ENCODE peak calls at places on chromosome 18, in five cellular contexts. P is cardiac muscle cell, V is prostate gland, R is OCI-LY7, B is cardiac fibroblast. S is an unnamed sample.

GRCh38 chr18:57353940-57354461 is 1.6 kb downstream of the ST8SIA3 start:
- DNase-seq in P (peak; percentile 56), R (no peak), V (no peak), B (peak; percentile 36), S (peak; percentile 30)

GRCh38 chr18:36415606-36416005 is 118.1 kb downstream of the FHOD3 start:
- DNase-seq in P (no peak), V (no peak), R (no peak), B (no peak), S (no peak)

GRCh38 chr18:71114550-71115210 is 825.8 kb downstream of the SOCS6 start:
- DNase-seq in R (no peak), V (no peak), P (no peak), B (no peak), S (no peak)

GRCh38 chr18:78871631-78872030 is 108.0 kb upstream of the SALL3 start:
- DNase-seq in P (no peak), B (no peak), V (no peak), R (no peak), S (peak; percentile 46)

GRCh38 chr18:33495278-33495677 is 54.8 kb upstream of the CCDC178 start:
- DNase-seq in P (peak; percentile 52), B (peak; percentile 52), V (no peak), R (peak; percentile 10), S (no peak)

GRCh38 chr18:28715206-28715605 is 538.3 kb upstream of the CDH2 start:
- DNase-seq in P (peak; percentile 42), B (peak; percentile 47), R (no peak), V (no peak), S (no peak)

GRCh38 chr18:38033282-38033681 is 467.7 kb upstream of the CELF4 start:
- DNase-seq in P (no peak), V (no peak), R (no peak), B (no peak), S (no peak)

GRCh38 chr18:36412778-36413177 is 115.3 kb downstream of the FHOD3 start:
- DNase-seq in B (peak; percentile 56), P (peak; percentile 40), R (no peak), V (no peak), S (no peak)

GRCh38 chr18:48751727-48752468 is 198.9 kb downstream of the SMAD7 start:
- DNase-seq in R (no peak), V (no peak), B (no peak), P (peak; percentile 46), S (no peak)

GRCh38 chr18:8754995-8755955 is 49.9 kb downstream of the MTCL1 start:
- DNase-seq in V (no peak), P (peak; percentile 28), B (peak; percentile 78), R (peak; percentile 95), S (no peak)

GRCh38 chr18:54416459-54416858 is 58.8 kb downstream of the C18orf54 start:
- DNase-seq in B (peak; percentile 89), R (no peak), P (peak; percentile 80), V (no peak), S (no peak)

GRCh38 chr18:49569701-49570100 is 7.8 kb downstream of the LIPG start:
- DNase-seq in V (no peak), P (no peak), B (no peak), R (no peak), S (no peak)

GRCh38 chr18:9177047-9177446 is 40.5 kb downstream of the ANKRD12 start:
- DNase-seq in R (no peak), B (no peak), V (no peak), P (no peak), S (no peak)

GRCh38 chr18:8366070-8366469 is 243.2 kb upstream of the RAB12 start:
- DNase-seq in P (no peak), V (no peak), B (no peak), R (no peak), S (no peak)

GRCh38 chr18:22409445-22409844 is 8.3 kb downstream of the CTAGE1 start:
- DNase-seq in R (no peak), B (no peak), V (no peak), P (no peak), S (no peak)

GRCh38 chr18:65990174-65990690 is 239.4 kb downstream of the CDH7 start:
- DNase-seq in B (no peak), R (no peak), V (no peak), P (no peak), S (no peak)

GRCh38 chr18:56823986-56824385 is 172.8 kb downstream of the WDR7 start:
- DNase-seq in R (no peak), V (no peak), P (peak; percentile 5), B (peak; percentile 41), S (no peak)

GRCh38 chr18:66167829-66168463 is 417.1 kb downstream of the CDH7 start:
- DNase-seq in B (no peak), R (no peak), P (no peak), V (no peak), S (no peak)

GRCh38 chr18:9068346-9068745 is 34.2 kb upstream of the NDUFV2 start:
- DNase-seq in R (no peak), V (no peak), P (no peak), B (no peak), S (no peak)

GRCh38 chr18:23032030-23032582 is 99.0 kb downstream of the RBBP8 start:
- DNase-seq in V (no peak), R (no peak), B (peak; percentile 91), P (peak; percentile 80), S (no peak)

GRCh38 chr18:21277578-21277977 is 35.5 kb downstream of the GREB1L start:
- DNase-seq in V (no peak), R (no peak), P (no peak), B (no peak), S (peak; percentile 26)

GRCh38 chr18:56173542-56174220 is 464.7 kb downstream of the TXNL1 start:
- DNase-seq in R (no peak), P (no peak), B (no peak), V (no peak), S (no peak)

GRCh38 chr18:13313006-13313661 is 94.6 kb downstream of the LDLRAD4 start:
- DNase-seq in V (no peak), R (no peak), P (no peak), B (no peak), S (no peak)

GRCh38 chr18:13315000-13315399 is 96.4 kb downstream of the LDLRAD4 start:
- DNase-seq in P (no peak), V (no peak), R (no peak), B (no peak), S (no peak)

GRCh38 chr18:13310286-13310685 is 91.7 kb downstream of the LDLRAD4 start:
- DNase-seq in B (no peak), R (no peak), P (no peak), V (no peak), S (no peak)

GRCh38 chr18:13309031-13309430 is 90.5 kb downstream of the LDLRAD4 start:
- DNase-seq in B (no peak), V (no peak), R (no peak), P (no peak), S (no peak)

GRCh38 chr18:13312515-13312914 is 94.0 kb downstream of the LDLRAD4 start:
- DNase-seq in P (no peak), V (no peak), R (no peak), B (no peak), S (no peak)
- H3K4me3 ChIP-seq in P (no peak overlapping the region), V (no peak overlapping the region), R (no peak overlapping the region), B (no peak overlapping the region), S (no peak overlapping the region)

DNA sequence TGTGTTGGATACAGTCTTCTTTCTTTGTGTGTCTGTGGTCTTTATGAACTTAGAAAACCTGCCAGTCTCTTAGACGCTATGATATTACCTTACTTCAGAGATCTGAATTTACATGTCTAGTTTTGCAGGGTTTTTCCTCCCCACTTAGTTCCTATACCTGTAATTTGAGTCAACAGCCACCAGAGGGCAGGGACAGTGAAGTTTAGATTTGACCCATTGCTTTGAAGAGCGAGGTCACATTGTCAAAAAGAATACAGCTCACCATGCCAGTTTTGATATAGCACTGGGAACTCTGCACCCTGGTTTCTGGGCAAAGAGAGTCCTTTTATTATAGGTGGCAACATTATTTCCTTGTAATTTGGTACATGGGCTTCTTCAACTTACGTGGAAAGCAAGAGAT is 102.3 kb downstream of the MAPK4 start:
- DNase-seq in P (no peak), R (peak; percentile 17), B (peak; percentile 22), V (no peak), S (no peak)
- H3K4me3 ChIP-seq in P (no peak overlapping the region), R (no peak overlapping the region), B (no peak overlapping the region), V (no peak overlapping the region), S (no peak overlapping the region)

DNA sequence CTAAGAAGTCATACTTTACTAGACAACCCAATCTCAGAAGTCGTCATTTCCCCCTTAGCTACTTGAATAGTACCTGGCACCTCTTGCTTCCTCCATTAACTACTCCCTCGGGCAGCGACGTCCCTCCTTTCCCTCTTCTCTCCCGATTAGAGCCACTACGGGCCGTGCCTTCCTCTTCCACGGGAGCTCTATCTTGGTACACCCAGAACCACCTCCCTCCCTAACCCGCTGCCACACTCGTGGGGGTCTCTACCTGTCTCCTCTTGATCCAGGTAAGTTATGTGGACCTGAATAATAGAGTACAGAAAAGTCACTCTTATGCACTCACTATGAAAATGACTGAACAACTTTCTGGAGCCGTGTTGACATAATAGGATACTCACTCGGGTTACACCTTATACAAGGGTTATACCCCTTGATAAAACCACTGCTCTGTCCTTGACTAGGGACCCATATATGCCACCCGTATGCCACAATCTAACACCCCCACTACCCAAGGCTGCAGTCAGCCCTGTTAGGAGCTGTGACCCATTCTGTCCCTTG is 595 bp upstream of the HDHD2 start:
- DNase-seq in P (no peak), B (no peak), R (no peak), V (no peak), S (no peak)
- H3K4me3 ChIP-seq in P (peak overlapping the region; percentile 53), B (peak overlapping the region; percentile 77), R (peak overlapping the region; percentile 75), V (peak overlapping the region; percentile 67), S (peak overlapping the region; percentile 81)

GRCh38 chr18:80171190-80171872 is 62.3 kb downstream of the ADNP2 start:
- DNase-seq in P (peak; percentile 60), R (no peak), V (peak; percentile 30), B (peak; percentile 55), S (peak; percentile 39)
- H3K4me3 ChIP-seq in P (no peak overlapping the region), R (no peak overlapping the region), V (no peak overlapping the region), B (no peak overlapping the region), S (peak overlapping the region; percentile 49)

GRCh38 chr18:59488899-59489298 is 129.8 kb upstream of the LMAN1 start:
- DNase-seq in V (no peak), B (no peak), R (peak; percentile 5), P (no peak), S (no peak)

GRCh38 chr18:59481436-59481835 is 122.4 kb upstream of the LMAN1 start:
- DNase-seq in B (no peak), V (no peak), P (peak; percentile 29), R (no peak), S (no peak)

GRCh38 chr18:59479776-59480175 is 120.7 kb upstream of the LMAN1 start:
- DNase-seq in P (no peak), B (no peak), R (no peak), V (no peak), S (no peak)

GRCh38 chr18:59484796-59485328 is 125.8 kb upstream of the LMAN1 start:
- DNase-seq in R (no peak), B (peak; percentile 52), V (no peak), P (peak; percentile 87), S (no peak)

DNA sequence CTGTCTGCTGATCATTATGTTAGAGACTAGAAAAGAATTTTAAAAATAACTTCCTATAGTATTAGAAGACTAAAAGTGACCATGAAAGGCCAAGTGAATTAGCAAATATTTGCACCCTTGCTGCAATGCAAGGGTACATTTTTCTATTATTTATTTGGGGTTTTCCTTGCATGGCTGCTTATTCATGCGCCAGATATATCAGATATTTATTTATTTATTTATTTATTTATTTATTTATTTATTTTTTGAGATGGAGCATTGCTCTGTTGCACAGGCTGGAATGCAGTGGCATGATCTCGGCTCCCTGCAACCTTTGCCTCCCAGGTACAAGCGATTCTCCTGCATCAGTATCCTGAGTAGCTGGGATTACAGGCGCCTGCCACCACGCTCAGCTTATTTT is 126.3 kb upstream of the LMAN1 start:
- DNase-seq in B (no peak), R (no peak), V (no peak), P (no peak), S (no peak)
- H3K4me3 ChIP-seq in B (no peak overlapping the region), R (no peak overlapping the region), V (no peak overlapping the region), P (no peak overlapping the region), S (no peak overlapping the region)

S was measured in left ventricle myocardium inferior.